ENCODE peak calls at places on chromosomes 7 and 10, in nine cellular contexts. G is naive thymus-derived CD4-positive, alpha-beta T cell; V is SJSA1; O is GM10248; S is NAMALWA; W is RCC 7860; D is tibial artery; M is HuH-7.5; B is WERI-Rb-1. U is an unnamed sample.

GRCh38 chr7:24757799-24758275 is 573 bp upstream of the GSDME start:
- DNase-seq in G (no peak), V (no peak), O (no peak), S (no peak), W (peak; percentile 24), D (no peak), M (peak; percentile 36), B (peak; percentile 33), U (peak; percentile 14)

GRCh38 chr7:104161244-104161643 is 46.6 kb downstream of the ORC5 start:
- DNase-seq in G (no peak), V (no peak), O (no peak), S (no peak), W (no peak), D (no peak), M (no peak), B (no peak), U (no peak)

GRCh38 chr7:69890081-69890369 is 291.8 kb downstream of the AUTS2 start:
- DNase-seq in G (no peak), V (no peak), O (no peak), S (no peak), W (no peak), D (no peak), M (no peak), B (no peak), U (no peak)

GRCh38 chr7:143901360-143901709 is 641 bp downstream of the TCAF1 start:
- DNase-seq in G (no peak), V (no peak), O (no peak), S (no peak), W (peak; percentile 30), D (peak; percentile 25), M (no peak), B (no peak), U (no peak)

GRCh38 chr10:78914502-78915330 is 154.1 kb upstream of the ZMIZ1 start:
- DNase-seq in G (no peak), V (no peak), O (no peak), S (no peak), W (no peak), D (no peak), M (no peak), B (no peak), U (peak; percentile 67)

GRCh38 chr7:105827106-105827870 is 49.1 kb downstream of the ATXN7L1 start:
- DNase-seq in G (no peak), V (no peak), O (no peak), S (no peak), W (no peak), D (no peak), M (no peak), B (no peak), U (no peak)

GRCh38 chr10:32005050-32005449 is 51.2 kb downstream of the KIF5B start:
- DNase-seq in G (peak; percentile 46), V (peak; percentile 51), O (peak; percentile 34), S (peak; percentile 85), W (peak; percentile 31), D (no peak), M (peak; percentile 13), B (peak; percentile 41), U (peak; percentile 61)

GRCh38 chr7:145534301-145534700 is 582.3 kb upstream of the CNTNAP2 start:
- DNase-seq in G (no peak), V (no peak), O (no peak), S (no peak), W (peak; percentile 39), D (no peak), M (no peak), B (no peak), U (no peak)

GRCh38 chr10:28676297-28676967 is 889 bp upstream of the BAMBI start:
- DNase-seq in G (no peak), V (no peak), O (no peak), S (peak; percentile 24), W (no peak), D (peak; percentile 23), M (peak; percentile 40), B (peak; percentile 43), U (peak; percentile 68)